ENCODE peak calls at places on chromosomes 11 and 22, in four cellular contexts. C, M, A and H are unnamed samples.

GRCh38 chr22:50602338-50602700 is 1.7 kb downstream of the MAPK8IP2 start:
- DNase-seq in C (no peak), M (no peak), A (no peak), H (no peak)

GRCh38 chr11:127670372-127670771 is 669.8 kb upstream of the KIRREL3 start:
- DNase-seq in C (no peak), M (no peak), A (no peak), H (no peak)

GRCh38 chr11:124865902-124866851 is 945 bp downstream of the ROBO3 start:
- DNase-seq in C (peak), M (peak), A (peak), H (peak)

GRCh38 chr11:45097721-45098493 is 48.5 kb upstream of the PRDM11 start:
- DNase-seq in M (peak), C (peak), A (peak), H (no peak)

GRCh38 chr22:49197986-49198704 is 629.5 kb downstream of the BRD1 start:
- DNase-seq in C (no peak), A (no peak), M (no peak), H (no peak)

GRCh38 chr11:122864386-122864785 is 18.2 kb upstream of the JHY start:
- DNase-seq in M (no peak), C (peak), A (no peak), H (no peak)

GRCh38 chr11:64001552-64002427 is 15.6 kb downstream of the OTUB1 start:
- DNase-seq in C (peak), M (no peak), A (no peak), H (no peak)

GRCh38 chr11:76939219-76939631 is 78.5 kb downstream of the ACER3 start:
- DNase-seq in A (peak), C (no peak), M (no peak), H (no peak)

GRCh38 chr11:8800498-8801110 is 110.4 kb upstream of the AKIP1 start:
- DNase-seq in A (no peak), M (no peak), C (no peak), H (no peak)

GRCh38 chr11:92224394-92225205 is at the start of gene FAT3:
- DNase-seq in C (peak), M (no peak), A (peak), H (peak)

GRCh38 chr22:48594016-48594756 is 1233.5 kb downstream of the BRD1 start:
- DNase-seq in M (no peak), A (no peak), C (no peak), H (no peak)

DNA sequence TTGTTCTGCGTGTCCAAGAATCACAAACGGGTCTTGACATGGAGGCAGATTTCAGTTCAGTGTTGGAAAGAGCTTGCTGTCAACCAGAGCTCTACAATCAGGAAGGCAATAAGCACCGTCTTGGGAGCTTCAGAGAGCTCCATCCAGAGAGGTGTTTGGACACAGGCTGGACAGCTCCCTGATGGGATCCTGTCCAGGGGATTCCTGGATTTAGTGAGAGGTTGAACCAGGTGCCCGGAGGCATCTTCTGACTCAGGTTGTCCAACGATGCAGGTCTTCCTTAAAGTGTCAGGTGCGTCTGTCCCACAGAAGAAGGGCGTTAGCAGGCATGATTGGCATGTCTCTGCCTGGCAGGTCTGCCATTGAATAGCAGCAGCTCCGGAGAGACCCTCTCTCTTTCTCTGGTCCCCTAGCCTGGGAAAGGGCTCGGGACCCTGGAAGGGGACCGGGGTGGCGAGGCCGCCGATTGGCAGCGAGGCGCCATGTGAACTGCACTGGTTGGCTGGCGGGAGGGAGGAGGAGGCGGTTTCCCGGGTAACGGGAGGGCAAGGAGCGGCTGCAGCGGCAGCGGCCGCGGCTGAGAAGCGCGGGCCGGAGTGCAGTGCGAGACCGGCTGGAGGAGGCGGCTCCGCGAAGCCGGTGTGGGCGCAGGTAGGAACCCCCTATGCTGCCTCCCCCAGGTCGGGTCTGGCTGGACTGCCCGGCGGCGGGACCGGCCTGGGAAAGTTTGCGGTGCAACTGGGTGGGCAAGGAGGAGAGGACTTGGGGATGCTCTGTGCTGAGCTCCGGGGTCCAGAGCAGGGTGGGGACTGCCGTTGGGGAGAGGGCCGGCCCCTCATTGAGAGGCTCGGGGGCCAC is 104.1 kb upstream of the E2F8 start:
- DNase-seq in C (peak), A (peak), M (peak), H (peak)
- TF ChIP-seq CTCF in C (no peak), A (no peak), M (no peak), H (no peak)

DNA sequence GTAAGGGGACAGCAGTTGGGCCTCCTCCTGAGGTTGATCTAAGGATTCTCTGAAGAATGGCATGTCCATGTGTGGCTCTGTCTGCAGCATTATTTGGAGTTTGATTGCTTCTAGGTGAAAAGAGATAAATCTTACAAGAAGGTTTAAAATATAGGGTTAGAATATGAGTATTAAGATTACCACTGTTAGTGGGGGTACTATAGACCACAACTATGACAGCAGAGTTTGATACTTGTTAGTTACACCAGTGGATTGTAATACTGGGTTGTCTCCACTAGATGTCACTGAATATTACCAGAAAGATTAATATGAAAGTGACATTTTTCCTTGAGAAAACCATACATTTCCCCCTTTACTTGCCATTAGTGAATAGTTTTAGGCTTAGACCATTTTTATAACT is 47.9 kb downstream of the ZNF280B start:
- DNase-seq in C (peak), A (no peak), M (no peak), H (no peak)
- TF ChIP-seq CTCF in C (peak), A (peak), M (peak), H (no peak)

GRCh38 chr22:39731881-39732555 is 161.5 kb downstream of the CACNA1I start:
- DNase-seq in C (no peak), A (no peak), M (no peak), H (no peak)
- TF ChIP-seq CTCF in C (no peak), A (no peak), M (no peak), H (no peak)

DNA sequence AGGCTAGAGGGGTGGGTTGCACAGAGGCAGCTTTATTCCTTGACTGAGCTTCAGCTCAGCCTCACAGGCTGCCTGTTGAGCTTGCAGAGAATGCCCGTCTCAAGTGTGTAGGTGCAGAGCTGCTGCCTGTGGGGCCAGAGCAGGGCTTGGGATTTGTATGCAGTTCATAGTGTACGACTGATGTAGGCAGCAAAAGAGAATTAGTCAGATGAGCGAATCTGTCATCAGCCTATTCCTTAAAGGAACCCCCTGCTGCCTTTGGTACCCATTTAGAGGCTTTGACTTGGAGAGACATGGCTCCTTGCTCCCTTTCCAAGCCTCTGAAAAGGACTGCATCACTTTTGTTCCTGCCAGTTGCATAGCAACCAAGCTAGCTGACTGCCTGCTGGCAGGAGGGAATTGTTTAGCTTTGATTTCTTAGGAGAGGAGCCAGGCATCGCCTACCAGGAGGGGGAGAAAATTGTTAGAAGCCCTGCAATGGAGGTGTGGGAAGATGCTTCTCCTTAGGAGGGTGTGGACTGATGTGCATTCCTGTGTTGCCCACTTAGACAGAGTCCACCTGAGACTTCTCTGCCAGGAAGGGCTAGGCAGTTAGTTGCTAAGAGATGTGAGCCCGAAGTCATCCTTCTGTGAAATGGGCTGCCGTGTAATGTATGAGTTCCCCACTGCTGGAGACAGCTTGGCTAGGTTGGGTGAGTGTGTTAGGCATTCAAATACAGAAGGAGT is 10.9 kb downstream of the ACO2 start:
- DNase-seq in A (no peak), M (no peak), C (peak), H (no peak)
- TF ChIP-seq CTCF in A (no peak), M (no peak), C (peak), H (no peak)

GRCh38 chr22:42662114-42663021 is 13.2 kb upstream of the CYB5R3 start:
- DNase-seq in A (peak), C (peak), M (peak), H (peak)
- TF ChIP-seq CTCF in A (peak), C (peak), M (peak), H (peak)

GRCh38 chr11:74953448-74953847 is 4.4 kb downstream of the SPCS2 start:
- DNase-seq in C (no peak), M (no peak), A (no peak), H (no peak)
- TF ChIP-seq CTCF in C (no peak), M (no peak), A (no peak), H (no peak)

GRCh38 chr11:65421204-65422103 is 1.1 kb upstream of the NEAT1 start:
- DNase-seq in C (peak), A (peak), M (peak), H (peak)
- TF ChIP-seq CTCF in C (no peak), A (no peak), M (no peak), H (no peak)